ENCODE peak calls at places on chromosome 18, in six cellular contexts. D, V, U, P, K and B are unnamed samples.

GRCh38 chr18:78416853-78417252 is 562.8 kb upstream of the SALL3 start:
- DNase-seq in D (no peak), V (no peak), U (no peak), P (no peak), K (no peak), B (no peak)

GRCh38 chr18:75130591-75131274 is 78.2 kb downstream of the PTGR3 start:
- DNase-seq in D (no peak), V (no peak), U (no peak), P (no peak), K (no peak), B (no peak)

GRCh38 chr18:58103339-58103930 is 59.4 kb downstream of the NEDD4L start:
- DNase-seq in D (no peak), V (peak), U (no peak), P (no peak), K (no peak), B (no peak)

GRCh38 chr18:55324166-55324565 is 263.8 kb downstream of the TCF4 start:
- DNase-seq in D (no peak), V (no peak), U (no peak), P (no peak), K (no peak), B (no peak)

GRCh38 chr18:43271593-43272432 is 5.5 kb downstream of the SYT4 start:
- DNase-seq in D (no peak), V (peak), U (peak), P (peak), K (no peak), B (peak)

GRCh38 chr18:34643982-34644381 is 66.1 kb upstream of the DTNA start:
- DNase-seq in D (no peak), V (no peak), U (peak), P (no peak), K (no peak), B (no peak)

GRCh38 chr18:41617592-41617991 is 337.4 kb upstream of the PIK3C3 start:
- DNase-seq in D (no peak), V (no peak), U (no peak), P (no peak), K (no peak), B (no peak)

GRCh38 chr18:75250471-75250821 is 39.8 kb downstream of the TSHZ1 start:
- DNase-seq in D (no peak), V (no peak), U (no peak), P (no peak), K (no peak), B (no peak)

GRCh38 chr18:59624384-59624760 is 72.9 kb downstream of the CCBE1 start:
- DNase-seq in D (no peak), V (no peak), U (no peak), P (no peak), K (no peak), B (no peak)

GRCh38 chr18:74682998-74683311 is 85.3 kb downstream of the ZNF407 start:
- DNase-seq in D (no peak), V (no peak), U (no peak), P (no peak), K (no peak), B (no peak)

GRCh38 chr18:78405763-78406162 is 573.9 kb upstream of the SALL3 start:
- DNase-seq in D (no peak), V (no peak), U (no peak), P (no peak), K (no peak), B (no peak)

GRCh38 chr18:66560092-66560491 is 43.8 kb downstream of the CDH19 start:
- DNase-seq in D (no peak), V (no peak), U (peak), P (peak), K (no peak), B (peak)

GRCh38 chr18:35458271-35458670 is 39.5 kb downstream of the INO80C start:
- DNase-seq in D (no peak), V (no peak), U (no peak), P (peak), K (no peak), B (no peak)

GRCh38 chr18:32929213-32929612 is 156.4 kb upstream of the KLHL14 start:
- DNase-seq in D (no peak), V (no peak), U (no peak), P (no peak), K (no peak), B (no peak)

GRCh38 chr18:58314284-58314683 is 270.3 kb downstream of the NEDD4L start:
- DNase-seq in D (no peak), V (no peak), U (peak), P (peak), K (no peak), B (peak)

GRCh38 chr18:74901347-74902169 is 303.9 kb downstream of the ZNF407 start:
- DNase-seq in D (no peak), V (no peak), U (no peak), P (no peak), K (no peak), B (peak)

GRCh38 chr18:31373641-31374040 is 2.9 kb upstream of the DSG4 start:
- DNase-seq in D (no peak), V (no peak), U (no peak), P (peak), K (no peak), B (no peak)

GRCh38 chr18:76847926-76848325 is 25.6 kb downstream of the ZNF236 start:
- DNase-seq in D (no peak), V (no peak), U (peak), P (peak), K (no peak), B (peak)

GRCh38 chr18:76620326-76620813 is 125.3 kb upstream of the ZNF516 start:
- DNase-seq in D (peak), V (no peak), U (peak), P (no peak), K (no peak), B (peak)

GRCh38 chr18:67672142-67672541 is 155.6 kb upstream of the DSEL start:
- DNase-seq in D (no peak), V (no peak), U (no peak), P (no peak), K (no peak), B (no peak)

GRCh38 chr18:60266558-60266957 is 106.0 kb downstream of the MC4R start:
- DNase-seq in D (no peak), V (no peak), U (no peak), P (no peak), K (no peak), B (no peak)

GRCh38 chr18:63087421-63088230 is 231.9 kb downstream of the BCL2 start:
- DNase-seq in D (no peak), V (no peak), U (no peak), P (no peak), K (no peak), B (no peak)

GRCh38 chr18:58727776-58728500 is 56.7 kb downstream of the MALT1 start:
- DNase-seq in D (no peak), V (no peak), U (no peak), P (no peak), K (no peak), B (no peak)

GRCh38 chr18:22194151-22194598 is 24.8 kb downstream of the GATA6 start:
- DNase-seq in D (no peak), V (peak), U (peak), P (peak), K (no peak), B (no peak)

GRCh38 chr18:57094199-57094598 is 52.7 kb upstream of the BOD1L2 start:
- DNase-seq in D (no peak), V (no peak), U (no peak), P (no peak), K (no peak), B (no peak)

GRCh38 chr18:37299471-37300304 is 265.9 kb downstream of the CELF4 start:
- DNase-seq in D (peak), V (peak), U (peak), P (peak), K (peak), B (peak)

GRCh38 chr18:12862467-12862866 is 21.6 kb downstream of the PTPN2 start:
- DNase-seq in D (no peak), V (no peak), U (no peak), P (no peak), K (no peak), B (no peak)

GRCh38 chr18:12862874-12863482 is 21.1 kb downstream of the PTPN2 start:
- DNase-seq in D (no peak), V (no peak), U (no peak), P (no peak), K (no peak), B (no peak)

GRCh38 chr18:12858961-12859360 is 25.1 kb downstream of the PTPN2 start:
- DNase-seq in D (no peak), V (no peak), U (peak), P (no peak), K (no peak), B (no peak)

GRCh38 chr18:12861637-12862036 is 22.4 kb downstream of the PTPN2 start:
- DNase-seq in D (no peak), V (no peak), U (no peak), P (no peak), K (no peak), B (no peak)

GRCh38 chr18:12860530-12860929 is 23.5 kb downstream of the PTPN2 start:
- DNase-seq in D (no peak), V (no peak), U (no peak), P (no peak), K (no peak), B (no peak)
- TF ChIP-seq POLR2A in D (no peak), V (no peak), U (no peak), P (no peak), K (no peak), B (no peak)

GRCh38 chr18:79934311-79935097 is 16.9 kb downstream of the SLC66A2 start:
- DNase-seq in D (no peak), V (no peak), U (no peak), P (peak), K (no peak), B (peak)
- TF ChIP-seq MYC in D (no peak), V (no peak), U (no peak), P (no peak), K (no peak), B (no peak)

GRCh38 chr18:3624818-3625716 is 175.1 kb downstream of the TGIF1 start:
- DNase-seq in D (no peak), V (peak), U (peak), P (no peak), K (peak), B (peak)
- TF ChIP-seq POLR2A in D (no peak), V (peak), U (no peak), P (peak), K (no peak), B (no peak)

GRCh38 chr18:44803019-44803650 is 122.4 kb downstream of the SETBP1 start:
- DNase-seq in D (no peak), V (no peak), U (no peak), P (peak), K (no peak), B (no peak)
- TF ChIP-seq MYC in D (no peak), V (no peak), U (no peak), P (no peak), K (no peak), B (no peak)

GRCh38 chr18:69839497-69839896 is 108.2 kb downstream of the CD226 start:
- DNase-seq in D (no peak), V (no peak), U (no peak), P (no peak), K (no peak), B (no peak)

GRCh38 chr18:69838003-69838402 is 109.7 kb downstream of the CD226 start:
- DNase-seq in D (no peak), V (no peak), U (no peak), P (no peak), K (no peak), B (no peak)

GRCh38 chr18:69838620-69839411 is 108.9 kb downstream of the CD226 start:
- DNase-seq in D (peak), V (peak), U (no peak), P (peak), K (peak), B (peak)

GRCh38 chr18:69839989-69840388 is 107.7 kb downstream of the CD226 start:
- DNase-seq in D (no peak), V (no peak), U (no peak), P (no peak), K (no peak), B (no peak)

DNA sequence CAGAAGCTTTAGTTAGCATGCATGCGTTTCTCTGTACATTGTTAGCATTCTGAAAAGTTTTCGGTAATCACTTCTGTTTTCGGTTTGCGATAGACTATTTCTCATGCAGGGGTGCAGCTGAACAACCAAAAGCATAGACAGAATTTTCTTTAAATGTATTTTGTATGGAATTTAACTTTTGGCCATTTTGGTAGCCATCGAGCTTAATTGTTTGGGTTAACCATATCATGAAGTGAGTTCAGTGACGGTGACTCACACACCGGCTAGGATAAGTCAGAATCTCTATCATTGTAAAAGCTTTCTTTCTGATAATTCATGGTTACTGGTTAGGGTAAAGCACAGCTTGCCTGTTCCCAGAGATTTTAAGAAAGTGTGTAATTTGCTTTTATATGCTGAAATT is 107.2 kb downstream of the CD226 start:
- DNase-seq in D (no peak), V (no peak), U (no peak), P (no peak), K (no peak), B (no peak)
- TF ChIP-seq POLR2A in D (no peak), V (no peak), U (no peak), P (no peak), K (no peak), B (no peak)

GRCh38 chr18:48640566-48641270 is 101.9 kb downstream of the CTIF start:
- DNase-seq in D (no peak), V (no peak), U (no peak), P (no peak), K (no peak), B (no peak)
- TF ChIP-seq MYC in D (no peak), V (no peak), U (no peak), P (no peak), K (no peak), B (no peak)